ENCODE peak calls at places on chromosomes 13 and 19, in eight cellular contexts. F is neural progenitor cell, I is nephron progenitor cell, T is thoracic aorta, R is endothelial cell of umbilical vein, N is astrocyte of the spinal cord, Y is endothelial cell, J is foreskin fibroblast. C is an unnamed sample.

GRCh38 chr13:77379508-77379907 is 52.6 kb upstream of the MYCBP2 start:
- DNase-seq in F (no peak), T (no peak), J (no peak), Y (no peak), R (no peak), I (no peak), N (no peak), C (no peak)

GRCh38 chr13:105735269-105735668 is 800.2 kb downstream of the EFNB2 start:
- DNase-seq in R (no peak), Y (no peak), T (no peak), F (no peak), I (no peak), N (peak; percentile 5), J (peak; percentile 4), C (no peak)

GRCh38 chr13:32378012-32378411 is 49.9 kb downstream of the N4BP2L1 start:
- DNase-seq in N (no peak), J (no peak), F (no peak), R (no peak), T (no peak), I (no peak), Y (no peak), C (no peak)

GRCh38 chr19:34960103-34960805 is 3.8 kb downstream of the ZNF792 start:
- DNase-seq in I (no peak), J (no peak), F (no peak), R (no peak), T (no peak), N (peak; percentile 89), Y (no peak), C (peak; percentile 15)

GRCh38 chr19:40585677-40586422 is 9.2 kb downstream of the SHKBP1 start:
- DNase-seq in Y (no peak), I (no peak), J (peak; percentile 58), F (no peak), T (no peak), R (peak; percentile 64), N (peak; percentile 60), C (no peak)

GRCh38 chr19:5364674-5365073 is 24.1 kb upstream of the PTPRS start:
- DNase-seq in F (peak; percentile 57), T (no peak), J (no peak), I (no peak), Y (no peak), N (no peak), R (no peak), C (no peak)

GRCh38 chr13:27182844-27183497 is 11.4 kb upstream of the USP12 start:
- DNase-seq in F (no peak), N (peak; percentile 83), I (no peak), R (peak; percentile 89), J (peak; percentile 96), Y (no peak), T (peak; percentile 66), C (peak; percentile 69)

GRCh38 chr13:57624565-57625435 is 6.7 kb upstream of the PCDH17 start:
- DNase-seq in F (peak; percentile 86), R (peak; percentile 71), Y (peak; percentile 63), T (no peak), N (peak; percentile 68), J (peak; percentile 8), I (peak; percentile 63), C (no peak)

GRCh38 chr13:94706854-94707399 is 5.4 kb downstream of the SOX21 start:
- DNase-seq in J (no peak), T (no peak), Y (no peak), F (peak; percentile 96), I (no peak), N (peak; percentile 8), R (no peak), C (no peak)

GRCh38 chr13:46022476-46022875 is 30.1 kb downstream of the ZC3H13 start:
- DNase-seq in N (no peak), I (no peak), R (no peak), T (no peak), J (no peak), Y (no peak), F (no peak), C (no peak)

GRCh38 chr13:98731925-98732324 is 20.5 kb downstream of the SLC15A1 start:
- DNase-seq in F (no peak), Y (no peak), T (no peak), N (no peak), R (no peak), I (no peak), J (no peak), C (no peak)

GRCh38 chr19:30437869-30438268 is 65.7 kb downstream of the ZNF536 start:
- DNase-seq in R (no peak), Y (no peak), F (peak; percentile 34), T (no peak), J (no peak), I (no peak), N (no peak), C (no peak)
- TF ChIP-seq CTCF in R (no peak), Y (no peak), F (peak; percentile 52), T (no peak), J (no peak), I (no peak), N (no peak), C (no peak)

DNA sequence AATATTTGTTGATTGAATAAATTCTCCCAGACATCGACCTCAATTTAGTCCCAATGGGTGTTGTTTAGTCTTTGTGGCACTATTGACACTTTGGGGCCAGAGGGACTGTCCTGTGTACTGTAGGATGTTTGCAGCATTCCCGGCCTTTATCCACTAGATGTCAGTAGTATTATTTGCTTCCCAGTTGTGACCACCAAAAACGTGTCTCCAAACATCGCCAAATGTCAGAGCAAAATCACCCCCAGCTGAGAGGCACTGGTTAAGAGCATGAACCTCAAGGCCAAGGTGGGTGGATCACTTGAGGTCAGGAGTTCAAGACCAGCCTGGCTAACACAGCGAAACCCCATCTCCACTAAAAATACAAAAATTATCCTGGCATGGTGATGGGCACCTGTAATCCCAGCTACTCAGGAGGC is 15.4 kb downstream of the NLRP12 start:
- DNase-seq in T (no peak), F (peak; percentile 68), I (no peak), N (peak; percentile 24), J (peak; percentile 70), Y (peak; percentile 40), R (peak; percentile 47), C (no peak)
- TF ChIP-seq CTCF in T (no peak), F (peak; percentile 68), I (peak; percentile 51), N (peak; percentile 67), J (peak; percentile 68), Y (peak; percentile 24), R (peak; percentile 59), C (peak; percentile 69)

DNA sequence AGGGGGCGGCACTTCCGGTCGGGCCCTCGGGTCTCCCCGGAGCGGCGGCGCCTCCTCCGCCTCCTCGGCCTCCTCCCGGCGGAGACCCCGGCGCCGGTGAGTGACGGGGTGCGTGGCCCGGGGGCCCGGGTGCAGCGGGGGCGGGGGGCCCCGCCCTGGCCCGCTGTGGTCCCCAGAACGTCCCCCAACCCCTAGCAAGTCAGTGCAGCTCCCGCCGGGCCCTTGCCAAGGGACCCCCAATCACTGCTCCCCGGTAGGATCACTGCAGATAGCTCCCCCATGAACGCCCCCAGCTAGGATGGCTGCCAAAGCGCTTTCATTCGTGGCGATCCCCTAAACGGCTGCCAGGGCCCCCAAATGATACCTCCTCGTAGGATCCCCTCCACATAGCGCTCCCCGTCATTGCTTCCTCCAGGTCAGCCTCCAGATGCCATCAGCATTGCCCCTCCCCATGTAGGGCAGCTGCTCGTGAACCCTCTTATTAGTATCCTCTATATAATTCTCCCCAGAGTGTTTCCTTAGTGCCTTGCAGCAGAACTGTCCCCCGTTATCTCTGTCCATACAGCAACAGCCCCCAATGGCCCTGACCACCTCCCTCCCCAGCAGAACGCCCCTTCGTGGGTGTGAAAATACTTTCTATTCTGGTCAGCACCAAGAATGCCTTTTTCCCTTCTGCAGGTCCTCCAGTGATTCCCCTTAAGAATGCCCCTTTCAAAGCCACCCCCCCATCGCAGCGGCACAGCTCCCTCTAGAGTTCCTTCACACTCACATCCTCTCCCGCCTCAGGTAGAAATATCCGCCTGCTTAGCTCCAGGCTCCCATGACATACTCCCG is at the start of gene ZNF865:
- DNase-seq in I (peak; percentile 79), F (peak; percentile 92), N (peak; percentile 87), Y (peak; percentile 71), J (peak; percentile 93), T (no peak), R (peak; percentile 87), C (no peak)
- TF ChIP-seq CTCF in I (peak; percentile 65), F (peak; percentile 76), N (peak; percentile 88), Y (no peak), J (peak; percentile 80), T (peak; percentile 53), R (peak; percentile 81), C (peak; percentile 88)

DNA sequence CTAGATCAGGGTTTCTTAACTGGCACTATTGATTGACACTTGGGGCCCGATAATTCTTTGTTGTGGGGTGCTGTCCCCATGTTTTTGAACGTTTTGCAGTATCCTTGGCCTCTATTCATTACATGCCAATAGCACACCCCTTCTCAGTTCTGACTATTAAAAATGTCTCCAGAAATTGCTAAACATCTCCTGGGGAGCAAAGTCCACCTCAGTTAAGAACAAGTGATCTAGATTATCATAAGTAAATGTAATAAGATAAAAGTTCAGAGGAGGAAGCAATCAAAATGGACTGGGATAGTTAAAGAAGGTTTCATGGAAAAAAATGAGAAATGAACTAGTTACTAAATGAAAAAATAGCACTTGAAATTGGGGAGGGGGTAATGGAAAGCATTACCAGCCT is 98.1 kb upstream of the MIR17HG start:
- DNase-seq in Y (no peak), N (no peak), J (no peak), F (no peak), I (no peak), T (no peak), R (no peak), C (no peak)
- TF ChIP-seq CTCF in Y (no peak), N (no peak), J (no peak), F (no peak), I (no peak), T (no peak), R (no peak), C (no peak)

GRCh38 chr13:40666058-40666904 is at the start of gene FOXO1:
- DNase-seq in T (peak; percentile 46), F (peak; percentile 94), N (peak; percentile 85), Y (peak; percentile 91), J (peak; percentile 96), I (peak; percentile 93), R (peak; percentile 79), C (no peak)
- TF ChIP-seq CTCF in T (no peak), F (no peak), N (no peak), Y (no peak), J (no peak), I (no peak), R (no peak), C (no peak)

DNA sequence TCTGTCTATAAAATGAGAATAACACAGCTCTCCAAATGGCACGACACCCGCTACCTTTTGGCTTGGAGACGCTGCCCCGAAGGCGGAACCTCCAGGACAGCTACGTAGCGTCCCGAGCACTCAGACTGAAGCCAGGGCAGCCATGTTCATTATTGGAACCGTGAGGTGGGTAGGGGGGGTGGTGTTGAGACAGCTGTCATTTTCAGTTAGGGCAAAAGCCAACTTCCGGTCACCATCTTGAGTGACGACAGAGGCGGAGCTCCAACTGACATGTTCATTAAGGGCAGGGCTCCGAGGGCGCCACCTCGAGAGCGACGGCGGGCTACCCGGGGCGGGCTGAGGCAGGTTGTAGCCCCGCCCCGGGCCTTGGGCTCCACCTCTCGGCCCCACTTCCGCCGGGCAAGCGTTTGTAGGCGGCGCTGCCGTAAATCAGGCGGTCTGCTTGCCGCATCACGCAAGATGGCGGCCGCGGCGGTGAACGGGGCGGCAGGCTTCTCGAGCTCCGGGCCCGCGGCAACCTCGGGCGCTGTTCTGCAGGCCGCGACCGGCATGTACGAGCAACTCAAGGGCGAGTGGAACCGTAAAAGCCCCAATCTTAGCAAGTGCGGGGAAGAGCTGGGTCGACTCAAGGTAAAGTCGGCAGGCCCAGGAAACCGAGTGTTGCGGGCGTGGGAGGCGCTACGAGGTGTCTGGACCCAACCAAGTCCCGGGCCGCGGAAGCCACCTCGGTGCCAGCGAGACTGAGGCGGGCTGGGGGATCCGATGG is at the start of gene PSMD8:
- DNase-seq in T (peak; percentile 99), N (peak; percentile 99), R (peak; percentile 99), J (peak; percentile 99), I (peak; percentile 97), Y (peak; percentile 98), F (peak; percentile 100), C (peak; percentile 93)
- TF ChIP-seq CTCF in T (no peak), N (peak; percentile 12), R (peak; percentile 33), J (peak; percentile 7), I (no peak), Y (no peak), F (peak; percentile 45), C (peak; percentile 37)

GRCh38 chr19:15112385-15112784 is 5.2 kb downstream of the SYDE1 start:
- DNase-seq in J (peak; percentile 25), Y (no peak), R (no peak), F (no peak), T (no peak), N (no peak), I (no peak), C (no peak)
- TF ChIP-seq CTCF in J (peak; percentile 3), Y (no peak), R (no peak), F (no peak), T (no peak), N (no peak), I (no peak), C (peak; percentile 12)